ENCODE peak calls at places on chromosomes 6 and 20, in five cellular contexts. F is GM06990, X is AG09309, R is cardiac fibroblast, B is left ventricle myocardium inferior. Q is an unnamed sample.

GRCh38 chr6:51108563-51109234 is 290.0 kb downstream of the TFAP2B start:
- DNase-seq in F (no peak), X (no peak), R (no peak), B (no peak), Q (no peak)

GRCh38 chr20:4776079-4776630 is 54.4 kb downstream of the PRND start:
- DNase-seq in F (no peak), X (no peak), R (no peak), B (no peak), Q (no peak)

GRCh38 chr6:67493682-67494081 is 1141.4 kb upstream of the ADGRB3 start:
- DNase-seq in F (no peak), X (no peak), R (no peak), B (no peak), Q (no peak)

GRCh38 chr6:31888281-31889258 is 8.9 kb downstream of the EHMT2 start:
- DNase-seq in F (no peak), X (no peak), R (peak; percentile 19), B (peak; percentile 33), Q (no peak)

GRCh38 chr6:111981441-111981840 is 72.5 kb upstream of the CCN6 start:
- DNase-seq in F (no peak), X (no peak), R (no peak), B (no peak), Q (no peak)

GRCh38 chr6:53136000-53136609 is 12.5 kb downstream of the GCM1 start:
- DNase-seq in F (no peak), X (no peak), R (no peak), B (no peak), Q (no peak)

GRCh38 chr20:57869291-57869950 is 159.6 kb upstream of the PMEPA1 start:
- DNase-seq in F (no peak), X (no peak), R (no peak), B (no peak), Q (no peak)

GRCh38 chr20:59003836-59004492 is 3.1 kb downstream of the CTSZ start:
- DNase-seq in F (no peak), X (no peak), R (no peak), B (no peak), Q (no peak)

GRCh38 chr6:16828058-16828457 is 66.8 kb upstream of the ATXN1 start:
- DNase-seq in F (no peak), X (no peak), R (no peak), B (no peak), Q (no peak)

GRCh38 chr6:56356431-56356830 is 109.1 kb upstream of the COL21A1 start:
- DNase-seq in F (no peak), X (no peak), R (peak; percentile 79), B (no peak), Q (peak; percentile 35)

GRCh38 chr6:11702039-11702795 is 76.4 kb downstream of the ADTRP start:
- DNase-seq in F (no peak), X (peak; percentile 37), R (peak; percentile 60), B (no peak), Q (peak; percentile 86)

GRCh38 chr6:41781302-41781711 is 725 bp downstream of the PRICKLE4 start:
- DNase-seq in F (no peak), X (no peak), R (no peak), B (peak; percentile 36), Q (no peak)

GRCh38 chr20:54356726-54357235 is 118.6 kb upstream of the DOK5 start:
- DNase-seq in F (no peak), X (no peak), R (no peak), B (no peak), Q (no peak)

GRCh38 chr6:63269470-63269869 is 50.3 kb downstream of the LGSN start:
- DNase-seq in F (no peak), X (no peak), R (no peak), B (no peak), Q (no peak)

GRCh38 chr6:47075741-47076421 is 33.7 kb upstream of the ADGRF1 start:
- DNase-seq in F (no peak), X (no peak), R (no peak), B (no peak), Q (peak; percentile 87)

GRCh38 chr6:151413372-151414145 is 22.2 kb upstream of the ZBTB2 start:
- DNase-seq in F (no peak), X (no peak), R (no peak), B (no peak), Q (no peak)

GRCh38 chr6:109172096-109172495 is 76.8 kb downstream of the CEP57L1 start:
- DNase-seq in F (no peak), X (no peak), R (no peak), B (no peak), Q (no peak)

GRCh38 chr6:9927271-9927670 is 487.6 kb downstream of the TFAP2A start:
- DNase-seq in F (no peak), X (no peak), R (no peak), B (no peak), Q (peak; percentile 19)

GRCh38 chr6:155485756-155486155 is 30.1 kb upstream of the NOX3 start:
- DNase-seq in F (no peak), X (no peak), R (no peak), B (no peak), Q (no peak)

GRCh38 chr20:24164360-24164759 is 175.8 kb upstream of the GGTLC1 start:
- DNase-seq in F (no peak), X (no peak), R (peak; percentile 20), B (no peak), Q (peak; percentile 38)

GRCh38 chr6:36721369-36722140 is 23.9 kb downstream of the RAB44 start:
- DNase-seq in F (no peak), X (no peak), R (no peak), B (no peak), Q (no peak)

GRCh38 chr6:47836046-47836445 is 54.2 kb downstream of the OPN5 start:
- DNase-seq in F (no peak), X (no peak), R (no peak), B (no peak), Q (no peak)

GRCh38 chr20:4095639-4096038 is 80.3 kb upstream of the RNF24 start:
- DNase-seq in F (no peak), X (no peak), R (no peak), B (no peak), Q (no peak)

GRCh38 chr6:112117554-112117953 is 30.2 kb downstream of the FAM229B start:
- DNase-seq in F (no peak), X (no peak), R (peak; percentile 22), B (no peak), Q (peak; percentile 63)

GRCh38 chr6:16130437-16130891 is 1.6 kb downstream of the MYLIP start:
- DNase-seq in F (no peak), X (no peak), R (no peak), B (no peak), Q (peak; percentile 49)

GRCh38 chr20:34922654-34923381 is 32.8 kb downstream of the GSS start:
- DNase-seq in F (no peak), X (peak; percentile 64), R (peak; percentile 90), B (no peak), Q (peak; percentile 91)

GRCh38 chr20:52681288-52681687 is 290.9 kb upstream of the TSHZ2 start:
- DNase-seq in F (no peak), X (no peak), R (no peak), B (no peak), Q (no peak)

GRCh38 chr6:158854214-158855101 is 35.3 kb upstream of the EZR start:
- DNase-seq in F (no peak), X (no peak), R (peak; percentile 60), B (no peak), Q (no peak)

GRCh38 chr6:42429042-42429574 is 22.6 kb downstream of the TRERF1 start:
- DNase-seq in F (no peak), X (no peak), R (no peak), B (no peak), Q (no peak)

GRCh38 chr6:130293800-130294199 is 71.0 kb upstream of the SAMD3 start:
- DNase-seq in F (no peak), X (peak; percentile 54), R (peak; percentile 66), B (no peak), Q (peak; percentile 70)

GRCh38 chr6:132669690-132670291 is 10.8 kb upstream of the TAAR1 start:
- DNase-seq in F (peak; percentile 3), X (no peak), R (peak; percentile 73), B (no peak), Q (peak; percentile 58)

GRCh38 chr6:26532699-26533523 is 5.3 kb upstream of the HMGN4 start:
- DNase-seq in F (peak; percentile 86), X (peak; percentile 69), R (peak; percentile 92), B (peak; percentile 86), Q (peak; percentile 83)

GRCh38 chr6:47165918-47166317 is 123.8 kb upstream of the ADGRF1 start:
- DNase-seq in F (peak; percentile 46), X (no peak), R (no peak), B (no peak), Q (no peak)

GRCh38 chr6:83474309-83474708 is 38.0 kb upstream of the PRSS35 start:
- DNase-seq in F (no peak), X (no peak), R (peak; percentile 37), B (no peak), Q (no peak)

GRCh38 chr6:136803589-136803988 is 11.3 kb upstream of the MAP3K5 start:
- DNase-seq in F (no peak), X (no peak), R (no peak), B (no peak), Q (no peak)

GRCh38 chr20:49675368-49676151 is 38.1 kb downstream of the B4GALT5 start:
- DNase-seq in F (peak; percentile 73), X (no peak), R (no peak), B (no peak), Q (peak; percentile 28)
- H3K4me3 ChIP-seq in F (no peak overlapping the region), X (no peak overlapping the region), R (no peak overlapping the region), B (no peak overlapping the region), Q (no peak overlapping the region)

GRCh38 chr6:76275746-76276145 is 203.3 kb upstream of the IMPG1 start:
- DNase-seq in F (no peak), X (no peak), R (no peak), B (no peak), Q (no peak)
- TF ChIP-seq CTCF in F (no peak), X (no peak), R (no peak), B (no peak), Q (no peak)

GRCh38 chr6:169212436-169212835 is 41.2 kb downstream of the THBS2 start:
- DNase-seq in F (no peak), X (no peak), R (peak; percentile 54), B (no peak), Q (no peak)

GRCh38 chr6:169210611-169211010 is 43.0 kb downstream of the THBS2 start:
- DNase-seq in F (no peak), X (no peak), R (no peak), B (no peak), Q (no peak)

GRCh38 chr6:169213814-169214520 is 39.7 kb downstream of the THBS2 start:
- DNase-seq in F (no peak), X (no peak), R (no peak), B (no peak), Q (no peak)

GRCh38 chr6:169212897-169213813 is 40.5 kb downstream of the THBS2 start:
- DNase-seq in F (peak; percentile 83), X (no peak), R (peak; percentile 92), B (peak; percentile 93), Q (peak; percentile 89)

GRCh38 chr6:169211881-169212280 is 41.8 kb downstream of the THBS2 start:
- DNase-seq in F (no peak), X (no peak), R (no peak), B (no peak), Q (no peak)
- H3K4me3 ChIP-seq in F (no peak overlapping the region), X (no peak overlapping the region), R (no peak overlapping the region), B (no peak overlapping the region), Q (no peak overlapping the region)

DNA sequence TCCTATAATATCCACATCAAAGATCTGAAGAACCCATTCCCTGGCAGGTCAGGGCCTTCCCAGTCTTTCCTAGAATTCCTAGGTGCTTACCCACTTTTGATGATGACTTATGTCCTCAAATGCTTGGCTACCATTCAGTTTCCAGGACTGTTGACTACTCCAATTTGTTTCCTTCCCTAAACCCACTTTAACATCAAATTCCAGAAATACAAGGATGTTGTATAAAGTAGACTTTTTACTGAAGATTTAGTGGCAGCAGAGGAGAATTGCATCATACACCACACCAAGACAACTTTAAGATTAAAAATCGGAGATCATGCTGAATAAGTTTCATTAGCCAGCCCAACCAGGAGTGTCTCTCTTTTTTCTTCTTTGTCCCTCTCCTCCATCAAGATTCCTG is 203.3 kb upstream of the LAMP5 start:
- DNase-seq in F (no peak), X (no peak), R (no peak), B (no peak), Q (no peak)
- TF ChIP-seq CTCF in F (no peak), X (no peak), R (no peak), B (no peak), Q (no peak)

Q was measured in epithelial cell of esophagus.